ENCODE peak calls at places on chromosomes 6 and 20, in six cellular contexts. Q, X, B, W, C and H are unnamed samples. For H3K36me3 and H3K9me3, the result is how much of the 10 kb centered on the place peaks cover.

GRCh38 chr6:156379946-156380707 is 397.1 kb upstream of the ARID1B start:
- DNase-seq in C (no peak), X (no peak), B (no peak), Q (no peak), W (no peak), H (no peak)

GRCh38 chr6:192313-192664 is 100.0 kb upstream of the DUSP22 start:
- DNase-seq in B (no peak), X (no peak), W (no peak), Q (no peak), C (no peak), H (no peak)

GRCh38 chr20:13610205-13610604 is 28.5 kb downstream of the TASP1 start:
- DNase-seq in C (no peak), B (no peak), Q (no peak), W (no peak), X (no peak), H (no peak)

GRCh38 chr6:116616757-116617093 is 446 bp downstream of the RSPH4A start:
- DNase-seq in Q (peak), X (no peak), C (no peak), W (no peak), B (peak), H (peak)

GRCh38 chr20:23157741-23158140 is 71.6 kb upstream of the CD93 start:
- DNase-seq in Q (no peak), C (no peak), W (no peak), X (no peak), B (no peak), H (no peak)

GRCh38 chr6:127031511-127031910 is 87.0 kb upstream of the RSPO3 start:
- DNase-seq in X (no peak), W (no peak), Q (no peak), C (no peak), B (peak), H (no peak)

GRCh38 chr6:130296854-130297253 is 69.0 kb upstream of the TMEM200A start:
- DNase-seq in C (no peak), W (no peak), B (no peak), Q (no peak), X (no peak), H (no peak)

GRCh38 chr20:16606468-16606867 is 33.2 kb upstream of the KIF16B start:
- DNase-seq in W (no peak), C (no peak), B (no peak), X (no peak), Q (no peak), H (no peak)

GRCh38 chr6:160348209-160348551 is at the start of gene SLC22A3:
- DNase-seq in B (no peak), Q (peak), W (no peak), X (no peak), C (no peak), H (peak)

GRCh38 chr20:1491281-1491840 is at the start of gene SIRPB2:
- DNase-seq in C (peak), B (no peak), X (peak), Q (peak), W (no peak), H (no peak)

GRCh38 chr6:85368631-85369030 is 81.3 kb upstream of the NT5E start:
- DNase-seq in W (no peak), C (no peak), X (no peak), B (no peak), Q (no peak), H (no peak)

GRCh38 chr20:17566345-17566744 is 3.5 kb upstream of the DSTN start:
- DNase-seq in B (no peak), W (no peak), X (no peak), C (no peak), Q (no peak), H (no peak)

GRCh38 chr6:107458687-107459282 is 579 bp downstream of the PDSS2 start:
- DNase-seq in B (no peak), W (no peak), C (peak), X (no peak), Q (no peak), H (peak)

GRCh38 chr6:48087448-48087847 is 23.5 kb downstream of the PTCHD4 start:
- DNase-seq in W (no peak), Q (no peak), C (no peak), X (no peak), B (no peak), H (no peak)

GRCh38 chr6:31636698-31637596 is 15.5 kb downstream of the BAG6 start:
- DNase-seq in W (no peak), B (no peak), Q (no peak), C (no peak), X (no peak), H (peak)
- H3K36me3 ChIP-seq in W (half or more), B (half or more), Q (half or more), C (under half), X (half or more), H (half or more)

GRCh38 chr6:27451660-27452390 is 21.1 kb downstream of the ZNF184 start:
- DNase-seq in X (no peak), C (no peak), B (no peak), Q (no peak), W (no peak), H (no peak)
- H3K9me3 ChIP-seq in X (under half), C (half or more), B (under half), Q (under half), W (half or more), H (half or more)

GRCh38 chr20:32370897-32371296 is 12.8 kb downstream of the ASXL1 start:
- DNase-seq in C (no peak), B (no peak), X (no peak), Q (no peak), W (no peak), H (no peak)
- H3K36me3 ChIP-seq in C (under half), B (under half), X (under half), Q (half or more), W (half or more), H (half or more)

GRCh38 chr6:137192821-137193220 is 19.4 kb upstream of the IL22RA2 start:
- DNase-seq in B (no peak), C (no peak), Q (no peak), W (no peak), X (no peak), H (no peak)

GRCh38 chr6:137191670-137192069 is 18.2 kb upstream of the IL22RA2 start:
- DNase-seq in C (no peak), Q (no peak), X (no peak), B (no peak), W (no peak), H (no peak)

GRCh38 chr6:137191238-137191637 is 17.8 kb upstream of the IL22RA2 start:
- DNase-seq in B (no peak), W (no peak), Q (no peak), X (no peak), C (no peak), H (no peak)

GRCh38 chr6:137188855-137189254 is 15.4 kb upstream of the IL22RA2 start:
- DNase-seq in C (no peak), Q (no peak), W (no peak), X (no peak), B (peak), H (peak)

GRCh38 chr6:137190710-137191109 is 17.3 kb upstream of the IL22RA2 start:
- DNase-seq in B (no peak), X (no peak), C (no peak), Q (no peak), W (no peak), H (no peak)
- H3K9me3 ChIP-seq in B (under half), X (under half), C (under half), Q (under half), W (under half), H (under half)

GRCh38 chr20:38146628-38147027 is 18.4 kb downstream of the TGM2 start:
- DNase-seq in B (no peak), W (no peak), Q (no peak), X (no peak), C (peak), H (no peak)
- H3K36me3 ChIP-seq in B (under half), W (under half), Q (under half), X (half or more), C (under half), H (half or more)

GRCh38 chr6:158609455-158610155 is 34.9 kb downstream of the DYNLT1 start:
- DNase-seq in W (no peak), B (no peak), C (no peak), X (peak), Q (no peak), H (no peak)
- H3K9me3 ChIP-seq in W (under half), B (under half), C (under half), X (under half), Q (under half), H (under half)

DNA sequence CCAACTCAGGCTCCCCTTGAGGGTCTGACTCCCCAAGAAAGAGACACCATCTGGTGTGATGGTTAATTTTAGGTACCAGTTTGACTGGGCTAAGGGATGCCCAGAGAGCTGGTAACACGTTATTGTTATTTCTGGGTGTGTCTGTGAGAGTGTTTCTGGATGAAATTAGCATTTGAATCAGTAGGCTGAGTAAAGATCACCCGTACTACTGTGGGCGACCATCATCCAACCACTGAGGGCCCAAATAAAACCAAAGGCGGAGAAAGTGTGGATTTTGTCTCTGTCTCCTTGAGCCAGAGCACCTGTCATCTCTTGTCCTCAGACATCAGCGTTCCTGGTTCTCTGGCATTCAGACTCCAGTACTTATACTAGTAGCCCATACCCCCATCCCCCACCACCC is 7.9 kb upstream of the CNKSR3 start:
- DNase-seq in W (no peak), Q (no peak), X (no peak), C (no peak), B (no peak), H (no peak)
- H3K36me3 ChIP-seq in W (under half), Q (under half), X (under half), C (under half), B (under half), H (under half)